ENCODE peak calls at places on chromosomes 3 and 15, in ten cellular contexts. T is activated T-cell treated with anti-CD3 and anti-CD28 coated beads for 1 hour; S is T follicular helper cell; G is coronary artery; H is CD4-positive, alpha-beta T cell; W is pons; K is naive thymus-derived CD8-positive, alpha-beta T cell; L is Right ventricle myocardium inferior; D is psoas muscle; I is progenitor cell of endocrine pancreas. Y is an unnamed sample.

GRCh38 chr3:31968391-31968926 is 12.6 kb downstream of the OSBPL10 start:
- DNase-seq in T (no peak), S (no peak), G (no peak), H (no peak), W (no peak), K (no peak), L (no peak), D (no peak), I (no peak), Y (no peak)

GRCh38 chr3:137110392-137110996 is 152.7 kb downstream of the IL20RB start:
- DNase-seq in T (no peak), S (no peak), G (no peak), H (no peak), W (peak), K (no peak), L (no peak), D (no peak), I (no peak), Y (no peak)

GRCh38 chr15:75452968-75453702 is 1.6 kb upstream of the SIN3A start:
- DNase-seq in T (peak), S (peak), G (peak), H (peak), W (peak), K (peak), L (no peak), D (peak), I (peak), Y (peak)

GRCh38 chr15:49380912-49381311 is 42.1 kb upstream of the FGF7 start:
- DNase-seq in T (no peak), S (no peak), G (no peak), H (no peak), W (no peak), K (no peak), L (no peak), D (no peak), I (no peak), Y (no peak)

GRCh38 chr3:60431599-60431958 is 819.7 kb downstream of the FHIT start:
- DNase-seq in T (no peak), S (no peak), G (no peak), H (no peak), W (no peak), K (no peak), L (no peak), D (no peak), I (no peak), Y (peak)

GRCh38 chr3:23650371-23651140 is 155.2 kb upstream of the UBE2E1 start:
- DNase-seq in T (no peak), S (no peak), G (no peak), H (no peak), W (no peak), K (no peak), L (no peak), D (no peak), I (no peak), Y (no peak)

GRCh38 chr3:161266731-161267150 is 45.6 kb downstream of the NMD3 start:
- DNase-seq in T (no peak), S (no peak), G (no peak), H (no peak), W (no peak), K (no peak), L (no peak), D (no peak), I (no peak), Y (no peak)

GRCh38 chr3:89411211-89411610 is 303.8 kb downstream of the EPHA3 start:
- DNase-seq in T (no peak), S (no peak), G (no peak), H (no peak), W (no peak), K (no peak), L (no peak), D (no peak), I (no peak), Y (no peak)

GRCh38 chr3:98893740-98894139 is 7.8 kb downstream of the DCBLD2 start:
- DNase-seq in T (no peak), S (no peak), G (no peak), H (no peak), W (no peak), K (no peak), L (no peak), D (no peak), I (no peak), Y (no peak)

GRCh38 chr3:40292637-40293036 is 16.9 kb upstream of the EIF1B start:
- DNase-seq in T (no peak), S (no peak), G (no peak), H (no peak), W (peak), K (no peak), L (no peak), D (no peak), I (no peak), Y (no peak)

GRCh38 chr3:71469131-71469430 is 114.4 kb downstream of the FOXP1 start:
- DNase-seq in T (no peak), S (no peak), G (no peak), H (no peak), W (no peak), K (no peak), L (no peak), D (no peak), I (no peak), Y (no peak)

GRCh38 chr3:190446492-190447301 is 3.0 kb downstream of the TMEM207 start:
- DNase-seq in T (no peak), S (no peak), G (no peak), H (no peak), W (no peak), K (no peak), L (no peak), D (no peak), I (no peak), Y (no peak)

GRCh38 chr15:67331676-67332075 is 77.1 kb downstream of the IQCH start:
- DNase-seq in T (no peak), S (no peak), G (no peak), H (no peak), W (no peak), K (no peak), L (no peak), D (no peak), I (no peak), Y (no peak)

GRCh38 chr3:32945136-32945535 is 6.3 kb upstream of the CCR4 start:
- DNase-seq in T (no peak), S (no peak), G (no peak), H (no peak), W (no peak), K (no peak), L (no peak), D (no peak), I (no peak), Y (no peak)

Y was measured in T-helper 1 cell.